ENCODE peak calls at places on chromosomes 3 and 15, in seven cellular contexts. One of them, this sample, is unnamed. For H3K4me1, the result is how much of the 10 kb centered on the place peaks cover.

GRCh38 chr3:194075802-194076460 is 60.0 kb upstream of the HES1 start:
- DNase-seq in Panc1: no peak
- DNase-seq in fibroblast of lung: no peak
- DNase-seq in aorta: no peak
- DNase-seq in left ventricle myocardium inferior: no peak
- DNase-seq in HAP-1: no peak
- DNase-seq in mesendoderm: no peak
- DNase-seq in this sample: no peak

GRCh38 chr3:72273615-72274014 is 488.7 kb upstream of the PROK2 start:
- DNase-seq in Panc1: no peak
- DNase-seq in fibroblast of lung: peak
- DNase-seq in aorta: no peak
- DNase-seq in left ventricle myocardium inferior: no peak
- DNase-seq in HAP-1: peak
- DNase-seq in mesendoderm: peak
- DNase-seq in this sample: no peak

GRCh38 chr3:46482632-46483311 is 15.0 kb upstream of the RTP3 start:
- DNase-seq in Panc1: no peak
- DNase-seq in fibroblast of lung: peak
- DNase-seq in aorta: no peak
- DNase-seq in left ventricle myocardium inferior: no peak
- DNase-seq in HAP-1: peak
- DNase-seq in mesendoderm: no peak
- DNase-seq in this sample: no peak

GRCh38 chr15:70319466-70319865 is 221.7 kb upstream of the TLE3 start:
- DNase-seq in Panc1: no peak
- DNase-seq in fibroblast of lung: no peak
- DNase-seq in aorta: no peak
- DNase-seq in left ventricle myocardium inferior: no peak
- DNase-seq in HAP-1: peak
- DNase-seq in mesendoderm: no peak
- DNase-seq in this sample: no peak

GRCh38 chr3:108331792-108332191 is 35.4 kb downstream of the HHLA2 start:
- DNase-seq in Panc1: no peak
- DNase-seq in fibroblast of lung: no peak
- DNase-seq in aorta: no peak
- DNase-seq in left ventricle myocardium inferior: no peak
- DNase-seq in HAP-1: no peak
- DNase-seq in mesendoderm: no peak
- DNase-seq in this sample: no peak

GRCh38 chr3:127690106-127690505 is 17.4 kb downstream of the ABTB1 start:
- DNase-seq in Panc1: no peak
- DNase-seq in fibroblast of lung: peak
- DNase-seq in aorta: peak
- DNase-seq in left ventricle myocardium inferior: peak
- DNase-seq in HAP-1: no peak
- DNase-seq in mesendoderm: peak
- DNase-seq in this sample: no peak

GRCh38 chr3:111714305-111714704 is 119.2 kb upstream of the ZBED2 start:
- DNase-seq in Panc1: no peak
- DNase-seq in fibroblast of lung: no peak
- DNase-seq in aorta: no peak
- DNase-seq in left ventricle myocardium inferior: no peak
- DNase-seq in HAP-1: no peak
- DNase-seq in mesendoderm: peak
- DNase-seq in this sample: no peak

GRCh38 chr15:53808058-53808703 is 48.7 kb upstream of the WDR72 start:
- DNase-seq in Panc1: peak
- DNase-seq in fibroblast of lung: peak
- DNase-seq in aorta: no peak
- DNase-seq in left ventricle myocardium inferior: no peak
- DNase-seq in HAP-1: no peak
- DNase-seq in mesendoderm: no peak
- DNase-seq in this sample: no peak

GRCh38 chr3:69542265-69543079 is 156.6 kb upstream of the FRMD4B start:
- DNase-seq in Panc1: no peak
- DNase-seq in fibroblast of lung: peak
- DNase-seq in aorta: peak
- DNase-seq in left ventricle myocardium inferior: peak
- DNase-seq in HAP-1: peak
- DNase-seq in mesendoderm: peak
- DNase-seq in this sample: peak

GRCh38 chr3:131485116-131485515 is 17.7 kb downstream of the MRPL3 start:
- DNase-seq in Panc1: no peak
- DNase-seq in fibroblast of lung: no peak
- DNase-seq in aorta: no peak
- DNase-seq in left ventricle myocardium inferior: no peak
- DNase-seq in HAP-1: no peak
- DNase-seq in mesendoderm: no peak
- DNase-seq in this sample: no peak

GRCh38 chr3:186181901-186182300 is 73.0 kb upstream of the ETV5 start:
- DNase-seq in Panc1: no peak
- DNase-seq in fibroblast of lung: no peak
- DNase-seq in aorta: no peak
- DNase-seq in left ventricle myocardium inferior: no peak
- DNase-seq in HAP-1: no peak
- DNase-seq in mesendoderm: no peak
- DNase-seq in this sample: no peak

GRCh38 chr3:13865106-13865505 is 14.8 kb downstream of the WNT7A start:
- DNase-seq in Panc1: no peak
- DNase-seq in fibroblast of lung: no peak
- DNase-seq in aorta: no peak
- DNase-seq in left ventricle myocardium inferior: no peak
- DNase-seq in HAP-1: no peak
- DNase-seq in mesendoderm: no peak
- DNase-seq in this sample: no peak

GRCh38 chr3:66537735-66538134 is 36.9 kb upstream of the LRIG1 start:
- DNase-seq in Panc1: no peak
- DNase-seq in fibroblast of lung: no peak
- DNase-seq in aorta: no peak
- DNase-seq in left ventricle myocardium inferior: no peak
- DNase-seq in HAP-1: no peak
- DNase-seq in mesendoderm: no peak
- DNase-seq in this sample: no peak

GRCh38 chr3:64091501-64091900 is 68.2 kb upstream of the PSMD6 start:
- DNase-seq in Panc1: no peak
- DNase-seq in fibroblast of lung: no peak
- DNase-seq in aorta: no peak
- DNase-seq in left ventricle myocardium inferior: no peak
- DNase-seq in HAP-1: no peak
- DNase-seq in mesendoderm: no peak
- DNase-seq in this sample: no peak

GRCh38 chr3:58158427-58159153 is 52.2 kb downstream of the DNASE1L3 start:
- DNase-seq in Panc1: no peak
- DNase-seq in fibroblast of lung: no peak
- DNase-seq in aorta: no peak
- DNase-seq in left ventricle myocardium inferior: no peak
- DNase-seq in HAP-1: no peak
- DNase-seq in mesendoderm: no peak
- DNase-seq in this sample: no peak

GRCh38 chr3:30620402-30621360 is 14.3 kb downstream of the TGFBR2 start:
- DNase-seq in Panc1: no peak
- DNase-seq in fibroblast of lung: no peak
- DNase-seq in aorta: no peak
- DNase-seq in left ventricle myocardium inferior: no peak
- DNase-seq in HAP-1: no peak
- DNase-seq in mesendoderm: no peak
- DNase-seq in this sample: no peak

GRCh38 chr3:58202917-58203360 is 7.8 kb downstream of the DNASE1L3 start:
- DNase-seq in Panc1: no peak
- DNase-seq in fibroblast of lung: no peak
- DNase-seq in aorta: no peak
- DNase-seq in left ventricle myocardium inferior: no peak
- DNase-seq in HAP-1: no peak
- DNase-seq in mesendoderm: no peak
- DNase-seq in this sample: no peak

DNA sequence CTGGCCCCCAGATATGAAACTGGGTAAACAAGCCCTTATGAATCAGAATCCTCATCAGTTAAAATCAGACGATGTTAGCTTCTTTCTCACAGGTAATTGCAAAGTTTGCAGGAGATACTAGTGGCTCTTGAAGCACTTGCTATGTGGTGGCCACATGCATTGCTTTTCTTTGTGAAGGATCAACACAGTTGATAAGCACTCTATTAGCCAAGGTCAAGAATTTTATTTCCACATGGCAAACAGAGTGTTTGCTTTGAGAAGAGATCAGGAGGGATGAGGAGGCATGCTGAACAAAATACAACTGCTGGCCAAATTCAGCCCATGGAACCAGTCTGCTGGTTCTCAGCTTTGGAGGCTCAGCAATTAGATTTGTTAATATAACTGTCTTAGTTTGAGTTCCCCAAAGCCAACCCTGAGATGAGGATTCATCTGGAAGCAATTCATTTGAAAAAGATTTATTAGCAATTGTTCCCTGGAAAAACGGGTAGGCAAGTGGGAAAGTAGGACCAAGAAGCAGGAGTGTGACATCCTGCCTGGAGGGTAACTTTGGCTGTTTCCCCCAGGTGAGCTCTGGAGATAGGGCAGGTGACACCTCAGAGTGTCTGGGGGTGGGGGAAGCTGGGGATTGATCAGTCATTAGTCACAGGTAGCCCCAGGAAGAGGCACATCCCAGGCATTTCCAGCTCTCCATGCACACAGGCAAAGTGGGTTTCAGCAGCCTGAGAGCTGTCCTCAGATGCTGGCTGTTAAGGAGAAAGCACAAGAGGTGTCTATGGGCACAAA is 180.3 kb downstream of the ABHD5 start:
- DNase-seq in Panc1: no peak
- DNase-seq in fibroblast of lung: no peak
- DNase-seq in aorta: no peak
- DNase-seq in left ventricle myocardium inferior: no peak
- DNase-seq in HAP-1: no peak
- DNase-seq in mesendoderm: peak
- DNase-seq in this sample: no peak
- H3K4me1 ChIP-seq in Panc1: under half
- H3K4me1 ChIP-seq in fibroblast of lung: under half
- H3K4me1 ChIP-seq in aorta: under half
- H3K4me1 ChIP-seq in left ventricle myocardium inferior: under half
- H3K4me1 ChIP-seq in HAP-1: under half
- H3K4me1 ChIP-seq in mesendoderm: under half
- H3K4me1 ChIP-seq in this sample: under half

DNA sequence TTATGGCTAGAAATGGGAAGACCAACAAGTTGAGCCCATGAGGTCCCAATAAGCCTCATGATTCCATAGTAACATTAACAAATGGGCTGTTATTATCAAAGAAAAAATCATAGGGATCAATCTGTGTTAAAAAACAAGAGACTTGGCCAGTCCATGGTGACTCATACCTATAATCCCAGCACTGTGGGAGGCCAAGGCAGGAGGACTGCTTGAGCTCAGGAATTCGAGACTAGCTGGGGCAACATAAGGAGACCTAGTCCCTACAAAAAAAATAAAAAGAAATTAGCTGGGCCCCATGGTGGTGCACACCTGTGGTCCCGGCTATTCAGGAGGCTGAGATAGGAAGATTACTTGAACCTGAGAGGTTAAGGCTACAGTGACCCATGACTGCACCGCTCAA is 124.8 kb downstream of the DMXL2 start:
- DNase-seq in Panc1: no peak
- DNase-seq in fibroblast of lung: no peak
- DNase-seq in aorta: no peak
- DNase-seq in left ventricle myocardium inferior: no peak
- DNase-seq in HAP-1: no peak
- DNase-seq in mesendoderm: peak
- DNase-seq in this sample: no peak
- H3K4me1 ChIP-seq in Panc1: under half
- H3K4me1 ChIP-seq in fibroblast of lung: under half
- H3K4me1 ChIP-seq in aorta: under half
- H3K4me1 ChIP-seq in left ventricle myocardium inferior: under half
- H3K4me1 ChIP-seq in HAP-1: under half
- H3K4me1 ChIP-seq in mesendoderm: under half
- H3K4me1 ChIP-seq in this sample: under half

GRCh38 chr3:105837947-105838346 is 30.9 kb downstream of the CBLB start:
- DNase-seq in Panc1: no peak
- DNase-seq in fibroblast of lung: no peak
- DNase-seq in aorta: no peak
- DNase-seq in left ventricle myocardium inferior: no peak
- DNase-seq in HAP-1: no peak
- DNase-seq in mesendoderm: no peak
- DNase-seq in this sample: no peak

GRCh38 chr3:105837143-105837740 is 31.6 kb downstream of the CBLB start:
- DNase-seq in Panc1: no peak
- DNase-seq in fibroblast of lung: no peak
- DNase-seq in aorta: no peak
- DNase-seq in left ventricle myocardium inferior: no peak
- DNase-seq in HAP-1: no peak
- DNase-seq in mesendoderm: no peak
- DNase-seq in this sample: no peak

GRCh38 chr3:105834768-105835167 is 34.0 kb downstream of the CBLB start:
- DNase-seq in Panc1: no peak
- DNase-seq in fibroblast of lung: no peak
- DNase-seq in aorta: no peak
- DNase-seq in left ventricle myocardium inferior: no peak
- DNase-seq in HAP-1: no peak
- DNase-seq in mesendoderm: no peak
- DNase-seq in this sample: no peak

GRCh38 chr3:105836533-105836932 is 32.3 kb downstream of the CBLB start:
- DNase-seq in Panc1: no peak
- DNase-seq in fibroblast of lung: peak
- DNase-seq in aorta: no peak
- DNase-seq in left ventricle myocardium inferior: no peak
- DNase-seq in HAP-1: no peak
- DNase-seq in mesendoderm: no peak
- DNase-seq in this sample: no peak

DNA sequence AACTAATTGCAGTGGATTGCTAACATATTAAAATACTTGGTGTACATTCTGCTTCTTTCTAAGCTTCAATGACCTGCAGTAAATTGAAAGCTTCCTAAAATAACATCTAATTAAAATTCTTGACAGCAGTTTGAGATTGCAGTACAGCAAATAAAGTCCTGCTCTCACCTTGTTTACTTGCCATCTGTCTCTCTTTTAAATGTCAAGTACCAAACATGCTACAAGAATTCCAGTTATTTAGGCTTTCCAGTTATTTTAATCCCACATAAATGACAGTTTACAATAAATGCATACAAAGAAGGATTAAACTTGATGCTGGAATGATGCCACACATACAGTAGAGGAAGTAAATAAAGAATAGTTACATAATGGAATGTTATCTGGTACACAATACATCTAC is 33.2 kb downstream of the CBLB start:
- DNase-seq in Panc1: no peak
- DNase-seq in fibroblast of lung: no peak
- DNase-seq in aorta: no peak
- DNase-seq in left ventricle myocardium inferior: no peak
- DNase-seq in HAP-1: no peak
- DNase-seq in mesendoderm: no peak
- DNase-seq in this sample: no peak
- H3K4me1 ChIP-seq in Panc1: under half
- H3K4me1 ChIP-seq in fibroblast of lung: under half
- H3K4me1 ChIP-seq in aorta: under half
- H3K4me1 ChIP-seq in left ventricle myocardium inferior: half or more
- H3K4me1 ChIP-seq in HAP-1: under half
- H3K4me1 ChIP-seq in mesendoderm: under half
- H3K4me1 ChIP-seq in this sample: under half

DNA sequence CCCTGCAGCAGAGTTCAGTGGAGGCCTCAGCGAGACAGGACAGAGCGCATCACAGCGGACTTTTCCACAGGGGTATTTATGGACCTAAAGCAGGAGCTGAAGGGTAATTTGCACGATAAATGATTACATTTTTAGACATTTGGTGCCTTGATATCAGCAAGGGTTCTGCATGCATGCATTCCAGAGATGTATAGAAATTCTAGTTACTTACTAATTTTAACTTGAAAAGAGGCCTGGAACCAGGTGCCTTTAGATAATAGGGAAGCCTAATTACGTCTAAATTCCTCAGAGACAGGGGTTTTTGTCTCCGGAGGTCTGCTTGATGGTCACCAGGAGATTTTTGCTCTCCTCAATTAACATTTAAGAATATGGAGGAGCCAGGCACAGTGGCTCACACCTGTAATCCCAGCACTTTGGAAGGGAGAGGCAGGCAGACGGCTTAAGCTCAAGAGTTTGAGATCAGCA is 79.8 kb upstream of the MFGE8 start:
- DNase-seq in Panc1: no peak
- DNase-seq in fibroblast of lung: no peak
- DNase-seq in aorta: no peak
- DNase-seq in left ventricle myocardium inferior: no peak
- DNase-seq in HAP-1: peak
- DNase-seq in mesendoderm: no peak
- DNase-seq in this sample: no peak
- H3K4me1 ChIP-seq in Panc1: under half
- H3K4me1 ChIP-seq in fibroblast of lung: under half
- H3K4me1 ChIP-seq in aorta: under half
- H3K4me1 ChIP-seq in left ventricle myocardium inferior: under half
- H3K4me1 ChIP-seq in HAP-1: under half
- H3K4me1 ChIP-seq in mesendoderm: under half
- H3K4me1 ChIP-seq in this sample: under half

This sample was measured in upper lobe of right lung.